ENCODE peak calls at places on chromosomes 12 and 14, in five cellular contexts. A, L, S, X and U are unnamed samples.

GRCh38 chr12:97404549-97404948 is 58.1 kb upstream of the RMST start:
- DNase-seq in A (peak), L (peak), S (no peak), X (no peak), U (peak)

GRCh38 chr12:510071-510825 is 50.5 kb downstream of the B4GALNT3 start:
- DNase-seq in A (peak), L (no peak), S (no peak), X (no peak), U (no peak)

GRCh38 chr14:36423430-36423829 is 96.6 kb downstream of the NKX2-1 start:
- DNase-seq in A (no peak), L (no peak), S (no peak), X (no peak), U (no peak)

GRCh38 chr14:105498430-105499255 is 7.6 kb downstream of the TEDC1 start:
- DNase-seq in A (peak), L (peak), S (no peak), X (no peak), U (no peak)

GRCh38 chr14:61503167-61503801 is 181.9 kb downstream of the PRKCH start:
- DNase-seq in A (no peak), L (no peak), S (no peak), X (no peak), U (no peak)

GRCh38 chr14:103702497-103703432 is 12.5 kb downstream of the XRCC3 start:
- DNase-seq in A (no peak), L (no peak), S (no peak), X (peak), U (no peak)

GRCh38 chr14:63492391-63492790 is 50.8 kb downstream of the PPP2R5E start:
- DNase-seq in A (no peak), L (no peak), S (no peak), X (no peak), U (no peak)

GRCh38 chr14:95151561-95151960 is 5.8 kb downstream of the DICER1 start:
- DNase-seq in A (no peak), L (no peak), S (no peak), X (no peak), U (no peak)

GRCh38 chr12:74999474-74999873 is 210.2 kb downstream of the KCNC2 start:
- DNase-seq in A (no peak), L (no peak), S (no peak), X (no peak), U (no peak)

GRCh38 chr14:75222208-75222701 is 45.8 kb upstream of the TMED10 start:
- DNase-seq in A (peak), L (peak), S (peak), X (no peak), U (no peak)

GRCh38 chr14:89240414-89240813 is 176.6 kb downstream of the FOXN3 start:
- DNase-seq in A (no peak), L (no peak), S (no peak), X (no peak), U (no peak)

GRCh38 chr12:105916698-105917059 is 222.1 kb downstream of the NUAK1 start:
- DNase-seq in A (no peak), L (no peak), S (no peak), X (no peak), U (no peak)

GRCh38 chr14:70654609-70655008 is 12.9 kb downstream of the TTC9 start:
- DNase-seq in A (no peak), L (no peak), S (no peak), X (no peak), U (no peak)

GRCh38 chr14:99590746-99591555 is 13.1 kb downstream of the CCDC85C start:
- DNase-seq in A (no peak), L (no peak), S (peak), X (peak), U (no peak)

GRCh38 chr12:94126067-94126466 is 22.3 kb upstream of the PLXNC1 start:
- DNase-seq in A (no peak), L (no peak), S (no peak), X (no peak), U (no peak)

GRCh38 chr12:16583991-16584745 is 21.8 kb downstream of the LMO3 start:
- DNase-seq in A (no peak), L (no peak), S (no peak), X (no peak), U (no peak)

GRCh38 chr12:98127336-98127679 is 388.1 kb upstream of the TMPO start:
- DNase-seq in A (no peak), L (no peak), S (no peak), X (no peak), U (no peak)

GRCh38 chr12:11238275-11238674 is 31.2 kb downstream of the PRB3 start:
- DNase-seq in A (no peak), L (no peak), S (no peak), X (no peak), U (no peak)

GRCh38 chr12:6937481-6938352 is 5.9 kb upstream of the RNU7-1 start:
- DNase-seq in A (peak), L (peak), S (peak), X (peak), U (peak)

GRCh38 chr12:132490481-132491348 is 764 bp downstream of the FBRSL1 start:
- DNase-seq in A (no peak), L (no peak), S (no peak), X (peak), U (peak)

GRCh38 chr14:91364524-91365270 is 52.9 kb downstream of the CCDC88C start:
- DNase-seq in A (no peak), L (no peak), S (no peak), X (no peak), U (no peak)

GRCh38 chr12:97038859-97039258 is 131.8 kb downstream of the NEDD1 start:
- DNase-seq in A (no peak), L (no peak), S (no peak), X (no peak), U (no peak)

GRCh38 chr12:109477185-109477962 is at the start of the genes KCTD10 and UBE3B:
- DNase-seq in A (peak), L (peak), S (peak), X (peak), U (peak)
- TF ChIP-seq POLR2A in A (peak), L (peak), S (peak), X (no peak), U (peak)

GRCh38 chr14:60485600-60486251 is at the start of gene C14orf39:
- DNase-seq in A (no peak), L (peak), S (no peak), X (no peak), U (peak)
- TF ChIP-seq POLR2A in A (no peak), L (no peak), S (no peak), X (no peak), U (no peak)

DNA sequence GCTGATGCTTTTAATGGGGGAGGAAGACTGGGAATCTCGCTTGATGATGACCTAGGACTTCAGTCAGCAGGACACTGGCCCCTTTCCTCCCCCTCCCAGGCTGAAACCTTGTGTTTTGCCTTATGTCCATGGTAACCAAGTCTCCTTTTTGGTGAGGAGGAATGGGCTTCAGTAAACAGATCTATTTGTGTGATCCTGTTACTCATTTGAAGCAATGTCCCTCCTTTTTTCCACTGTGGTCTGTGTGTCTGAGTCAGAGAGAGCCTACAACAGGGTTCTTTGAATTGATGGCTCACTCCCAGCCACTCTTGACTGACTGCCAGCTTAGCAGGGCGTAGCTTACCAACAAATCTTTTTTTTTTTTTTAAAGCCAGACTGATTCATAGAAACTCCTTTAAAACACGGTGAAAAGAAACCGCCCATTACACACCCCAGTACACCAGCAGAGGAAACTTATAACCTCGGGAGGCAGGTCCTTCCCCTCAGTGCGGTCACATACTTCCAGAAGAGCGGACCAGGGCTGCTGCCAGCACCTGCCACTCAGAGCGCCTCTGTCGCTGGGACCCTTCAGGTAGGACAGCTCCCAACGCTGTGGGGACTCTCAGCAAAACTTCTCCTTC is at the start of gene EMP1:
- DNase-seq in A (peak), L (no peak), S (peak), X (peak), U (peak)
- TF ChIP-seq POLR2A in A (peak), L (no peak), S (peak), X (no peak), U (no peak)

DNA sequence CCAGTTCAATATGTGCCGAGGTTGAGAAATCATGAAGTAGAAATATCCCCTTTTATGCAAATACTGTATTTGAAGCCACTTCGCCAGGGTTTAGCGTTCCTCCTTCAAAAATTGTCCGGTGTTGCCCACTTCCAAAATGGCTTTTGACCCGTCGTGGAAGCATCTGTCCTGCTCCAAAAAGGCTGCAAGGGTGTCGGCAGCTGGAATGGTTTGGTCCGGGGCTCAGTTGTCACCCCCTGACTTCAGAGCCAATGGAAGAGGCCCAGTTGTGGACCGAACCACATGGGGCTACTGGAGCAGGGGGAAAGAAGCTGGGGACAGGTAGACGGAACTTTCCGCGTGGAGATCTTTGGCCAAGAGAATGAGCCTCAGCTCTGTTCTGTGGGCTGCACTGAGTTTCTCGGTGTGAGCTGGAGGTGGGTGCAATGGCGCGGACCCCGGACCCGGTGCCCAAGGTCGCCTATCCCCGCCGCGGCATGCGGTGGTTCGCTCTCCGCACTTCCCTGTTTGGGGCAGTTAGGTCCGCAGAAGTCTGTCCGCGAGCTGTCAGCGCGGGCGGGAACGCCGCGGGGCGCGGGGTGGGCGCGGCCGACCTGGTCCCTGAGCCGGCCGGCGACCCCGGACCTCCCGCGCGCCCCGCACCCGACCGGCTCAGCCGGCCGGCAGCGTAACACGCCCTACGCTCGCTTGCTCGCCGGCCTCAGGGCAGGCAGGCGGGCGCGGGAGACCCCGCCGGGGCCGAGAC is at the start of gene ANKRD13A:
- DNase-seq in A (peak), L (peak), S (peak), X (peak), U (peak)
- TF ChIP-seq POLR2A in A (peak), L (peak), S (peak), X (no peak), U (peak)

GRCh38 chr12:56716458-56716857 is 8.6 kb downstream of the NACA start:
- DNase-seq in A (no peak), L (no peak), S (no peak), X (no peak), U (no peak)
- TF ChIP-seq POLR2A in A (no peak), L (no peak), S (no peak), X (no peak), U (no peak)

DNA sequence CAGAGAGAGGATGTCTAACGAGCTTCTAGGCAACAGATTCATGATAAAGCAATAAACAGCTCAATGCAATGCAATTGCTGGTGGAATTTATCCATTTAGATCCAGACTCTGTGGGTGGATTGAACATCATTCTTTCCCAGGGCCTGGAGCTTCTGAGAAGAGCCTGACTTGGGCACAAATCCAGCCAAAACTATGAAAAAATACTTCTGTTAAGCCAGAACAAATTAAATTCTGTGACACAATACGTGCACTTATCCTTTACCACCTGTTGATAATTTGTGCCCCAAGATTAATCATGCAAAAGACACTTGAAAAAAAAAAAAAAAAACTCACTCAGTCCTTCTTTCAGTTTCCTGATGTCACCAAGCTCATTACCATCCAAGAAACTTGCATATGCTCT is 446.0 kb upstream of the DCN start:
- DNase-seq in A (no peak), L (no peak), S (no peak), X (no peak), U (no peak)
- TF ChIP-seq POLR2A in A (no peak), L (no peak), S (no peak), X (no peak), U (no peak)

DNA sequence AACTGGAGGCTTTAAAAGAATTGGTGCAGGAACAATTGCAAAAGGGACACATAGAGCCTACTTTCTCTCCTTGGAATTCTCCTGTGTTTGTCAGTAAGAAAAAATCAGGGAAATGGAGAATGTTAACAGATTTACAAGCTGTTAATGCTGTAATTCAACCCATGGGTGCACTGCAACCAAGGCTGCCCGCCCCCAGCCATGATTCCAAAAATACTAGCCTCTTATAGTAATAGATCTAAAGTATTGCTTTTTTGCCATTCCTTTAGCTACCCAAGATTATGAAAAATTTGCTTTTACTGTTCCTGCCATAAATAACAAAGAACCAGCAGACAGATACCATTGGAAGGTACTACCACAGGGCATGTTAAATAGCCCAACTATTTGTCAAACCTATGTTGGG is 15.3 kb upstream of the OR8S1 start:
- DNase-seq in A (no peak), L (no peak), S (no peak), X (no peak), U (no peak)
- TF ChIP-seq POLR2A in A (no peak), L (no peak), S (no peak), X (no peak), U (no peak)

GRCh38 chr12:31589896-31590729 is 823 bp downstream of the DENND5B start:
- DNase-seq in A (peak), L (peak), S (peak), X (peak), U (peak)
- TF ChIP-seq POLR2A in A (no peak), L (peak), S (no peak), X (no peak), U (peak)

DNA sequence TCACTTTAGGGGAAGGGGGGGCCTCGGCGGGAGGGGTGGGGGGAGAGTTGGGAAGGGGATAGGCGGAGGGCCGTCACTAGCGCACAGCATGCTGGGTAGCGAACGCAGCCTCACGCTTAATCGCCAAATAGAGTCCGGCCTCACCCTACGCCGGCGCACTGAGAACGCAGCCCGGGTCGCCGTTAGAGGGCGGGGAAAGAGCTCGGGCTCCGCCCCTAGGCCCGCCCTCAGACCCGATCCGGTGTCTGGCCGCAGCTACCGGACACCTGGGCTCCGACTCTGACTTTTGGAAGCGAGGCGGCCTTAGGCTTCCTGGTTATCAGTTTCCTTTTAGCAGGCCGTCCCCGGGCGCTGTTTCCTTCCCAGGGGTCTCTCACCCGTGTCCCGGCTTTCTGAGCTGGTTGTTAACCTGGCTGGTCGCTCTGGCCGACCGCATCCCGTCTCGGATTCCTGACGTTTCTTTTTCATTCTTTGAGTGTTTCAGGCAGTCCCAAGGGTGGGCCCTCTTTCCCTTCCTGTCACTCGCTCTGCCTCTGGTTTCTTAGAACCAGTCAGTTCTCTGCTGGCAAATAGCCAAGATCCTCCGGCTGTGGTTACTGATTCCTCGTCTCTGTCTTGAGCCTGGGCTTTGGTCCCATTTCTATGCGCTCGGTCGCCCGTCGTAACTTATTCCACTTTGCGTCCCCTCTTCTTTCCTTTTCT is 367 bp upstream of the STRN3 start:
- DNase-seq in A (peak), L (peak), S (peak), X (peak), U (peak)
- TF ChIP-seq POLR2A in A (peak), L (peak), S (no peak), X (no peak), U (peak)